ENCODE peak calls at places on chromosome 1, in five cellular contexts. Q is breast epithelium, K is body of pancreas, W is fibroblast of lung, P is IMR-90. M is an unnamed sample.

GRCh38 chr1:189269011-189269410 is 1208.7 kb downstream of the BRINP3 start:
- DNase-seq in Q (no peak), K (no peak), W (peak), P (peak), M (no peak)

GRCh38 chr1:40901886-40902633 is 39.9 kb upstream of the CITED4 start:
- DNase-seq in Q (peak), K (no peak), W (peak), P (peak), M (peak)

GRCh38 chr1:65921461-65921860 is 128.8 kb downstream of the PDE4B start:
- DNase-seq in Q (no peak), K (no peak), W (no peak), P (no peak), M (no peak)

GRCh38 chr1:203368624-203369451 is 17.9 kb upstream of the FMOD start:
- DNase-seq in Q (peak), K (peak), W (peak), P (peak), M (no peak)

GRCh38 chr1:12485231-12486172 is 132.5 kb downstream of the DHRS3 start:
- DNase-seq in Q (no peak), K (no peak), W (no peak), P (peak), M (no peak)

GRCh38 chr1:73576084-73576483 is 621.9 kb downstream of the LRRIQ3 start:
- DNase-seq in Q (no peak), K (no peak), W (no peak), P (no peak), M (no peak)

GRCh38 chr1:219432966-219433365 is 179.9 kb downstream of the ZC3H11B start:
- DNase-seq in Q (no peak), K (peak), W (peak), P (no peak), M (no peak)

GRCh38 chr1:22935450-22935849 is 37.2 kb downstream of the LACTBL1 start:
- DNase-seq in Q (no peak), K (no peak), W (no peak), P (no peak), M (no peak)

GRCh38 chr1:68723791-68724190 is 226.9 kb upstream of the DEPDC1 start:
- DNase-seq in Q (no peak), K (no peak), W (no peak), P (no peak), M (no peak)

GRCh38 chr1:216221260-216221700 is 202.0 kb downstream of the USH2A start:
- DNase-seq in Q (peak), K (peak), W (peak), P (peak), M (no peak)

DNA sequence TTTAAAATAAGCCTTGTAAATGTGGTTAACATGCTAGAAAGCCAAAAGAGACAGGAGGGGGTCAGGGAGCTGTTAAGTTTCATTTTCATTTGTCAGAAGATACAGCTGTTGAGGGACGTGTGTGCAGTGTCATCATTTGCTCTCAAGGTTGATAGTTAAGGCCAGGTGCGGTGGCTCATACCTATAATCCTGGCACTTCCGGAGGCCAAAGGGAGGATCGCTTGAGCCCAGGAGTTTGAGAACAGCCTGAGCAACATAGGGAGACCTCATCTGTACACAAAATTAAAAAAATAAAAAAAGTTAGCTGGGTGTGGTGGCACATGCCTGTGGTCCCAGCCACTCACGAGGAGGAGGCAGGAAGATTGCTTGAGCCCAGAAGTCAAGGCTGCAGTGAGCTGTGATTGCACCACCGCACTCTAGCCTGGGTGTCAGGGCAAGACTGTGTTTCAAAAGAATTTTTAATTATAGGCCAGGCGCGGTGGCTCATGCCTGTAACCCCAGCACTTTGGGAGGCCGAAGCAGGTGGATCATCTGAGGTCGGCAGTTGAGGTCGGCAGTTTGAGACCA is 22.7 kb downstream of the ZBTB8OS start:
- DNase-seq in Q (no peak), K (no peak), W (no peak), P (no peak), M (no peak)
- H3K27ac ChIP-seq in Q (no peak), K (no peak), W (no peak), P (no peak), M (no peak)

GRCh38 chr1:61042679-61043009 is 39.7 kb upstream of the NFIA start:
- DNase-seq in Q (no peak), K (no peak), W (no peak), P (no peak), M (no peak)
- H3K4me3 ChIP-seq in Q (peak), K (peak), W (peak), P (peak), M (peak)

DNA sequence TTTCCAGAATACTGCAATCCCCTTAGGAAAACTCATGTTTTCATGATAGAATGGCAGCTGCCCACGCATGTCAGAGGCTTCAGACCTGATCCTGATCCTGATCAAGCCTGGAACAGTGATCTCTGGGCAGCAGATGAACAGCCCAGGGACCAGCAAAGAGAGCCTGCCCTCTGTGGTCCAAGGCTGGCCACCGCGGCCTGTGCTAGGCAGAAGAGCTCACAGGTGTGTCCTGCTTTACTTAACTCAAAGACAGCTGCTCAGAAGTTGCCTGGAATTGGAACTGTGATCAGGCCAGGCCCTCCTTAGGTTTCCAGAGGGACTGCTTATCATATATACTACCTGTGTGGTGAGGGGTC is 21.2 kb upstream of the BCAR3 start:
- DNase-seq in Q (no peak), K (no peak), W (no peak), P (no peak), M (no peak)
- H3K27ac ChIP-seq in Q (peak), K (no peak), W (no peak), P (no peak), M (no peak)

GRCh38 chr1:209038316-209038715 is 545.2 kb upstream of the CAMK1G start:
- DNase-seq in Q (no peak), K (no peak), W (no peak), P (no peak), M (no peak)
- H3K4me3 ChIP-seq in Q (no peak), K (no peak), W (no peak), P (no peak), M (no peak)

GRCh38 chr1:27547220-27548116 is 56.5 kb downstream of the AHDC1 start:
- DNase-seq in Q (no peak), K (no peak), W (no peak), P (no peak), M (no peak)

GRCh38 chr1:27544818-27545612 is 55.0 kb upstream of the WASF2 start:
- DNase-seq in Q (peak), K (no peak), W (peak), P (peak), M (peak)

GRCh38 chr1:27542463-27543273 is 52.7 kb upstream of the WASF2 start:
- DNase-seq in Q (peak), K (peak), W (peak), P (peak), M (no peak)

GRCh38 chr1:27548136-27548853 is 55.6 kb downstream of the AHDC1 start:
- DNase-seq in Q (no peak), K (no peak), W (no peak), P (no peak), M (no peak)

DNA sequence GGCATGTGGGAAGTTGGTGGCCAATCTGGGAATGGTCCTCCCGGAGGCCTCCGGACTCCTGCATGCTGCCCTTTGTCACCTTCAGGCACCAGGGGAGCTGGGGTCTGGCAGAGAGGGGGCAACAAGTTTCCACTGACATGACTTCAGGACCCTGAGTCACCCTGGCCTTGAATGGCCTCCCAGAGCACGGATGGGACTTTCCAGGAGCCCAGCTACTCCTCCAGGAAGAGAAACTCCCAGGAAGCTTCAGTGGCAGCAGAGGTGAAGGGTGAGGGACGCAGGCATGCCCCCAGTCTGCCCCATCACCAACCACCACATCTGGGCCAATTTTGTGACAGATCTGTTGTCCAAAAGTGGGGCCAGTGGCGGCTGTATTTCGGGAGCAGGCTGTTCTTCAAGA is 55.9 kb upstream of the WASF2 start:
- DNase-seq in Q (no peak), K (no peak), W (no peak), P (no peak), M (no peak)
- H3K27ac ChIP-seq in Q (peak), K (no peak), W (peak), P (no peak), M (peak)

GRCh38 chr1:218211241-218211640 is 73.9 kb upstream of the RRP15 start:
- DNase-seq in Q (no peak), K (no peak), W (peak), P (peak), M (no peak)

GRCh38 chr1:218207194-218207593 is 77.9 kb upstream of the RRP15 start:
- DNase-seq in Q (no peak), K (no peak), W (peak), P (no peak), M (no peak)

GRCh38 chr1:218209351-218209861 is 75.7 kb upstream of the RRP15 start:
- DNase-seq in Q (no peak), K (no peak), W (peak), P (peak), M (no peak)
- H3K4me3 ChIP-seq in Q (no peak), K (no peak), W (no peak), P (no peak), M (no peak)

DNA sequence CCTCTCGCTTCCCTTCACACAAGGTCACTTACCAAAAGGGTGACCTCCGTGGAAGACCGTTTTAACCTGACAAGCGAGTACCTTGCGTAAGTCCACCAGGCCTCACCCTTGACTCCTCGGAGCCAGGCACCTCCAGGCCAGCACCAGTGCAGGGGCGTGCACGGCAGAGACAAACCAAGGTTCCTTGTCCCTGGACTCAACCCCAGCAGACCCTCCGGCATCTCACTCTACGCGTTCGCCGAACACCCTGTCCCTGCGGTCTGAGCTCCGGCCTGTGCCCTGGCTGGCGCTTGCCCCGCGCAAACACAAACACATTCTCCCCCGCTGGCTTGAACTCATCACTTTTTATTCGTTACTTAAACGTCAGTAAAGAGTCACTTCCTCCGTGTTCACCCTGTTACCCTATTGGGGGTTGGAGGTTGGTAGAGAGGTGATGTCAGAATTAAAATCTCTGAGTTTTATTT is 4.6 kb downstream of the TBX15 start:
- DNase-seq in Q (no peak), K (no peak), W (no peak), P (no peak), M (no peak)
- H3K27ac ChIP-seq in Q (no peak), K (no peak), W (no peak), P (no peak), M (no peak)

DNA sequence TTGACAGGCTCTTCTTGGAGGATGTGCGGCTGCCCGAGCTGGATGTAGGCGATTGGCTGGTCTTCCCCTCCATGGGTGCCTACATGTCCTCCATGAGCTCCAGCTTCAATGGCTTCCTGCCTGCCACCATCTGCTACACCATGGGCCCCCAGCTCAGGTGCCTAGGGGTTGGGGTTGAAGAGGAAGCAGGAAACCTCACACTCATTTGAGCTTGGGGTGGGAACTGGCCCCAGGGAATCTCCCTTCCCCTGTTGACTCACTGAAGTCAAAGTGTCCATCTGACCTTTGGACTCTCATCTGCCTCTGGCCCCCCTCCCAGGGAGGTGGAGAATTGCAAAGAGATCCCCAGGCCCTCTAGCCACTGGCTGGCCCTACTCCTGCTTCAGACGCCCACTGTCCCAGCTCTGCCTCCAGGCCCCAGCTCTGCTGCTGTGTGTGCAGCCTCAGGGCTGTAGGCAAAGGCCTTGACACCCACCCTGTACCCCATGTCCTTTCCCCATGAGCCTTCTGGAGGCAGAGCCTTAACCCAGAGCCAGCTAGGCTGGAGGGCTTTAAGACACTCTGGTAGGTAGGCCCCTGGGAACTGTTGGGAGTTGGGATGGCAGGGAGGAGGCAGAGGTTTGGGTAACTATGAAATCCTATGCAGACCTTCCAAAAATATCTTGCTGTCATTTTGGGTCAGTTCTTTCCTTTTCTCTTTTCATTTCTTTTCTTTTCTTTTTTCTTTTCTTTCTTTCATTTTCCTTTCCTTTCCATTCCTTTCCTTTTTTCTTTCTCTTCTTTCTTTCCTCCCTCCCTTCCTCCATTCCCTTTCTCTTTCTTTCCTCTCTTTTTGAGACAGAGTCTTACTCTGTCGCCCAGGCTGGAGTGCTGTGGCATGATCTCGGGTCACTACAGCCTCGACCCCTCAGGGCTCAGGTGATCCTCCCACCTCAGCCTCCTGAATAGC is 66.9 kb upstream of the TINAGL1 start:
- DNase-seq in Q (no peak), K (no peak), W (no peak), P (no peak), M (no peak)
- H3K4me3 ChIP-seq in Q (no peak), K (no peak), W (no peak), P (no peak), M (no peak)

DNA sequence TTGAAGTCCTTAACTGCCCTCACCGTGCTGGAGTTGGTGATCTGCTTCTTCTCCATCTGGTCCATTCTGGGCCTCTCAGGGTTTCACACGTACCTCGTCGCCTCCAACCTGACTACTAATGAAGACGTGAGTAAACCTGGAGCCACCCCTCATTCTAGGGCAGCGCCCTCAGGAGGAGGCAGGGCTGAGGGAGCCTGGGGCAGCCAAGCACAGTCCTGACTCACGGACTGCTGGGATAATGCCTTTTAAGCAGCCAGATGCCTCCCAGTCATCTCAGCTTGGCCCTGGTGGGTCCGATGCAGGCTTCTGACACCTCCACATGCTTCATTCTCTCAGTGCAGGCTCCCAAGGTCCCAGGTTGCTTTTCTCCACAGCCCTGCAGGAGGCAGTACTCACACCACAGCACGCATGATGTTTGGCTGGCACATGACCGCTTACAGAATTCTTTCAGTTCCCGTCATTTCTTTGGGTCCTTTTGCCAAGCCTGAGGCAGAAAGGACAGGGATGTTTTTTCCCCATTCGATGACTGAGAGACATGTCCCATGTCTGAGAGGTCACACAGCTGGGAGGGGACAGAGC is 11.8 kb upstream of the SFN start:
- DNase-seq in Q (no peak), K (no peak), W (no peak), P (no peak), M (no peak)
- H3K27ac ChIP-seq in Q (no peak), K (no peak), W (no peak), P (no peak), M (no peak)

GRCh38 chr1:204684551-204685235 is 845 bp downstream of the LRRN2 start:
- DNase-seq in Q (no peak), K (peak), W (peak), P (no peak), M (no peak)

GRCh38 chr1:204680461-204680860 is 5.1 kb downstream of the LRRN2 start:
- DNase-seq in Q (no peak), K (no peak), W (no peak), P (no peak), M (no peak)

GRCh38 chr1:204683284-204684205 is 2.0 kb downstream of the LRRN2 start:
- DNase-seq in Q (no peak), K (no peak), W (no peak), P (no peak), M (no peak)

GRCh38 chr1:204685236-204686006 is at the start of gene LRRN2:
- DNase-seq in Q (no peak), K (peak), W (peak), P (no peak), M (no peak)

DNA sequence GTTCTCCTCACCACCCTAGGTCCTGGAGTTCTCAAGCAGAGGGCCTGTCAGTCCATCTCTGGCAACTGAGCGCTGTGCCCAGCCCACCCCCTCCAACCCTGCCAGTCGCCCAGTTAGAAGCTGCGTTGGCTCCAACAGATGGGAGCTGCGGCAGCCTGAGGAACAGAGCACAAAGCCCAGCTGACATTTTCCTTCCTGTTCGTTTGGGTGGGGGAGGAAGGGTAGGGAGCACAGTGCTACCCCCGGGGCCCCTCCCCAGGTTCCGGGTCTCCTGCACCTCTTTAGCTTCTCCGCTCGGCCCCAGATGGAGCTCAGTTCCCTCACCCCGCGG is 1.4 kb downstream of the LRRN2 start:
- DNase-seq in Q (no peak), K (no peak), W (no peak), P (no peak), M (no peak)
- H3K4me3 ChIP-seq in Q (peak), K (no peak), W (no peak), P (no peak), M (peak)